ENCODE peak calls at places on chromosomes 1 and 21, in four cellular contexts. D is amygdala, J is IMR-90, I is body of pancreas. L is an unnamed sample.
A peak's percentile ranks its signal among the peaks of the same experiment; 100 is the strongest.

GRCh38 chr1:115641762-115642167 is at the start of gene VANGL1:
- DNase-seq in D (no peak), J (peak; percentile 49), I (peak; percentile 76), L (no peak)

GRCh38 chr1:149888999-149889289 is 10.4 kb upstream of the BOLA1 start:
- DNase-seq in D (no peak), J (peak; percentile 52), I (peak; percentile 50), L (peak; percentile 32)

GRCh38 chr1:201766117-201766863 is 62.7 kb upstream of the IPO9 start:
- DNase-seq in D (no peak), J (peak; percentile 91), I (no peak), L (no peak)

GRCh38 chr1:22506130-22506692 is 54.6 kb downstream of the ZBTB40 start:
- DNase-seq in D (no peak), J (no peak), I (no peak), L (no peak)

GRCh38 chr1:46556822-46557221 is 5.4 kb upstream of the KNCN start:
- DNase-seq in D (no peak), J (peak; percentile 56), I (no peak), L (no peak)

GRCh38 chr21:39051561-39051949 is 131.7 kb downstream of the PSMG1 start:
- DNase-seq in D (no peak), J (peak; percentile 88), I (no peak), L (no peak)

GRCh38 chr1:175744833-175745232 is 1.4 kb upstream of the TNR start:
- DNase-seq in D (no peak), J (no peak), I (no peak), L (no peak)

GRCh38 chr1:39539252-39539790 is 37.3 kb downstream of the PABPC4 start:
- DNase-seq in D (peak; percentile 58), J (peak; percentile 72), I (peak; percentile 63), L (peak; percentile 74)

GRCh38 chr1:75643460-75643859 is 32.5 kb upstream of the SLC44A5 start:
- DNase-seq in D (no peak), J (no peak), I (no peak), L (no peak)

GRCh38 chr1:60922304-60922703 is 160.1 kb upstream of the NFIA start:
- DNase-seq in D (no peak), J (no peak), I (no peak), L (no peak)

GRCh38 chr1:207838156-207839082 is 72.5 kb downstream of the CD34 start:
- DNase-seq in D (peak; percentile 30), J (no peak), I (peak; percentile 73), L (peak; percentile 59)

GRCh38 chr1:87140831-87141540 is 187.7 kb upstream of the LMO4 start:
- DNase-seq in D (no peak), J (peak; percentile 27), I (no peak), L (no peak)

GRCh38 chr1:43225168-43225567 is 44.6 kb upstream of the TMEM125 start:
- DNase-seq in D (no peak), J (no peak), I (no peak), L (no peak)

GRCh38 chr1:37006132-37006868 is 28.0 kb downstream of the GRIK3 start:
- DNase-seq in D (no peak), J (no peak), I (no peak), L (no peak)

GRCh38 chr21:36747114-36747814 is 48.3 kb downstream of the SIM2 start:
- DNase-seq in D (no peak), J (no peak), I (no peak), L (no peak)

GRCh38 chr1:83508485-83509151 is 490.3 kb downstream of the TTLL7 start:
- DNase-seq in D (no peak), J (peak; percentile 41), I (no peak), L (peak; percentile 17)

GRCh38 chr1:168498159-168498609 is 45.6 kb downstream of the XCL2 start:
- DNase-seq in D (no peak), J (peak; percentile 56), I (no peak), L (no peak)

GRCh38 chr1:17149771-17150170 is 30.5 kb upstream of the PADI2 start:
- DNase-seq in D (no peak), J (no peak), I (no peak), L (no peak)